ENCODE peak calls at places on chromosomes 6 and 20, in eight cellular contexts. One of them, this sample, is unnamed.

GRCh38 chr6:44182911-44183390 is 24.3 kb downstream of the CAPN11 start:
- DNase-seq in ovary: no peak
- DNase-seq in breast epithelium: no peak
- DNase-seq in gastrocnemius medialis: no peak
- DNase-seq in IMR-90: no peak
- DNase-seq in uterus: no peak
- DNase-seq in body of pancreas: no peak
- DNase-seq in stomach: no peak
- DNase-seq in this sample: no peak

GRCh38 chr20:32278199-32278643 is 770 bp downstream of the KIF3B start:
- DNase-seq in ovary: no peak
- DNase-seq in breast epithelium: no peak
- DNase-seq in gastrocnemius medialis: no peak
- DNase-seq in IMR-90: peak; percentile 17
- DNase-seq in uterus: no peak
- DNase-seq in body of pancreas: no peak
- DNase-seq in stomach: no peak
- DNase-seq in this sample: no peak

GRCh38 chr6:109059591-109060021 is 35.0 kb downstream of the SESN1 start:
- DNase-seq in ovary: no peak
- DNase-seq in breast epithelium: no peak
- DNase-seq in gastrocnemius medialis: no peak
- DNase-seq in IMR-90: peak; percentile 24
- DNase-seq in uterus: no peak
- DNase-seq in body of pancreas: no peak
- DNase-seq in stomach: no peak
- DNase-seq in this sample: no peak

GRCh38 chr20:48006036-48006833 is 221.0 kb upstream of the SULF2 start:
- DNase-seq in ovary: no peak
- DNase-seq in breast epithelium: no peak
- DNase-seq in gastrocnemius medialis: no peak
- DNase-seq in IMR-90: no peak
- DNase-seq in uterus: no peak
- DNase-seq in body of pancreas: no peak
- DNase-seq in stomach: no peak
- DNase-seq in this sample: peak; percentile 70

GRCh38 chr20:26167499-26167898 is 470.8 kb upstream of the ZNF337 start:
- DNase-seq in ovary: no peak
- DNase-seq in breast epithelium: no peak
- DNase-seq in gastrocnemius medialis: no peak
- DNase-seq in IMR-90: peak; percentile 31
- DNase-seq in uterus: no peak
- DNase-seq in body of pancreas: no peak
- DNase-seq in stomach: no peak
- DNase-seq in this sample: no peak

GRCh38 chr6:155867682-155868081 is 412.0 kb upstream of the NOX3 start:
- DNase-seq in ovary: no peak
- DNase-seq in breast epithelium: no peak
- DNase-seq in gastrocnemius medialis: no peak
- DNase-seq in IMR-90: no peak
- DNase-seq in uterus: no peak
- DNase-seq in body of pancreas: no peak
- DNase-seq in stomach: no peak
- DNase-seq in this sample: no peak

GRCh38 chr6:146598785-146599405 is at the start of gene ADGB:
- DNase-seq in ovary: peak; percentile 63
- DNase-seq in breast epithelium: no peak
- DNase-seq in gastrocnemius medialis: no peak
- DNase-seq in IMR-90: peak; percentile 35
- DNase-seq in uterus: no peak
- DNase-seq in body of pancreas: peak; percentile 70
- DNase-seq in stomach: peak; percentile 45
- DNase-seq in this sample: no peak

GRCh38 chr6:111263837-111264236 is 176.5 kb downstream of the SLC16A10 start:
- DNase-seq in ovary: no peak
- DNase-seq in breast epithelium: no peak
- DNase-seq in gastrocnemius medialis: no peak
- DNase-seq in IMR-90: peak; percentile 85
- DNase-seq in uterus: no peak
- DNase-seq in body of pancreas: no peak
- DNase-seq in stomach: no peak
- DNase-seq in this sample: no peak

GRCh38 chr20:34302312-34302722 is 838 bp downstream of the AHCY start:
- DNase-seq in ovary: no peak
- DNase-seq in breast epithelium: no peak
- DNase-seq in gastrocnemius medialis: no peak
- DNase-seq in IMR-90: peak; percentile 47
- DNase-seq in uterus: no peak
- DNase-seq in body of pancreas: no peak
- DNase-seq in stomach: no peak
- DNase-seq in this sample: no peak

DNA sequence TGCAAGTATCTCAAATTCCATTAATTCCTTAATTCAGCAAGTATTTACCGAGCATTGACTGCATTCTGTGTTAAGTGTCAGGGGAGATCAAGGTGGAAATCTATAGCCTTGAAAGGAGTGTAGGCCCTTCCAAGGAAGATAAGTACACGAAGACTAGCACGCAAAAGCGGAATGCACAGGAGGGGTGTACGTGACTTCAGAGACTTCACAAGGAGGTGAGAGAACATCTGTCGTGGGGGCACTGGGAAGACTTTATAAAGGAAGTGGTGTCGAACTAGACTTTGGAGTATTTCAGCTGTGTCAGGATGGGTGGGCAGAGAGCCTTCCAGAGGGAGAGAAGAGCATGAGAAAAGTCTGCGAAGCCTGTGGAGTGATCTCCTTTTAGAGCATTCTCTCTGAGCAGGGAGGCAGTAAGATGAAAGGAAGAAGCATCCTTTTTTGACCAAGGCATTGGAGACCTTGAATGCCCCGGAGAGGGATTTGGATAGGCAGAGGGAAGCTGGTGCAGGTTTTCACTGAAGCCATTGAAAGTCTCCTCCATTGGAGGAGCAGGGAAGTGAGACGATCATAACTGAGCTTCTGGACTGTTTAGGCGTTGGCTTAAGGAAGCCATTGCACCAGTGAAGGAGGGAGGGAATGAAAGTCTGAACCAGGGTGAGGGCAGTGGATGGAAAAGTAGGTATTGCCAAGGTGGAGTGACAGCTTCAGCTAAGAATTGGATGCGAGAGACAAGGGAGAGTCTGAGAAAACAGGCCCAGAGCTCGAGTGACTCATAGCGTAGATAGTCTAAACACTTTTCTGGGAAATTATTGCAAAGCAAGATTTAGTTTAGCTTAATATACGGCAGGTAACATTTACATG is 4.3 kb downstream of the DSP start:
- DNase-seq in ovary: no peak
- DNase-seq in breast epithelium: no peak
- DNase-seq in gastrocnemius medialis: no peak
- DNase-seq in IMR-90: peak; percentile 50
- DNase-seq in uterus: no peak
- DNase-seq in body of pancreas: no peak
- DNase-seq in stomach: no peak
- DNase-seq in this sample: no peak
- H3K4me3 ChIP-seq in ovary: no peak overlapping the region
- H3K4me3 ChIP-seq in breast epithelium: no peak overlapping the region
- H3K4me3 ChIP-seq in gastrocnemius medialis: no peak overlapping the region
- H3K4me3 ChIP-seq in IMR-90: no peak overlapping the region
- H3K4me3 ChIP-seq in uterus: no peak overlapping the region
- H3K4me3 ChIP-seq in body of pancreas: no peak overlapping the region
- H3K4me3 ChIP-seq in stomach: no peak overlapping the region
- H3K4me3 ChIP-seq in this sample: peak overlapping the region; percentile 15

GRCh38 chr20:35708502-35708901 is 9.3 kb downstream of the ROMO1 start:
- DNase-seq in ovary: no peak
- DNase-seq in breast epithelium: no peak
- DNase-seq in gastrocnemius medialis: no peak
- DNase-seq in IMR-90: no peak
- DNase-seq in uterus: no peak
- DNase-seq in body of pancreas: no peak
- DNase-seq in stomach: no peak
- DNase-seq in this sample: no peak

GRCh38 chr20:35711588-35712209 is 12.5 kb downstream of the ROMO1 start:
- DNase-seq in ovary: no peak
- DNase-seq in breast epithelium: no peak
- DNase-seq in gastrocnemius medialis: no peak
- DNase-seq in IMR-90: no peak
- DNase-seq in uterus: no peak
- DNase-seq in body of pancreas: no peak
- DNase-seq in stomach: no peak
- DNase-seq in this sample: no peak

GRCh38 chr20:35710039-35710438 is 10.8 kb downstream of the ROMO1 start:
- DNase-seq in ovary: no peak
- DNase-seq in breast epithelium: no peak
- DNase-seq in gastrocnemius medialis: no peak
- DNase-seq in IMR-90: no peak
- DNase-seq in uterus: no peak
- DNase-seq in body of pancreas: no peak
- DNase-seq in stomach: no peak
- DNase-seq in this sample: no peak

GRCh38 chr20:35710884-35711587 is 11.8 kb downstream of the ROMO1 start:
- DNase-seq in ovary: no peak
- DNase-seq in breast epithelium: no peak
- DNase-seq in gastrocnemius medialis: no peak
- DNase-seq in IMR-90: no peak
- DNase-seq in uterus: no peak
- DNase-seq in body of pancreas: no peak
- DNase-seq in stomach: no peak
- DNase-seq in this sample: no peak

DNA sequence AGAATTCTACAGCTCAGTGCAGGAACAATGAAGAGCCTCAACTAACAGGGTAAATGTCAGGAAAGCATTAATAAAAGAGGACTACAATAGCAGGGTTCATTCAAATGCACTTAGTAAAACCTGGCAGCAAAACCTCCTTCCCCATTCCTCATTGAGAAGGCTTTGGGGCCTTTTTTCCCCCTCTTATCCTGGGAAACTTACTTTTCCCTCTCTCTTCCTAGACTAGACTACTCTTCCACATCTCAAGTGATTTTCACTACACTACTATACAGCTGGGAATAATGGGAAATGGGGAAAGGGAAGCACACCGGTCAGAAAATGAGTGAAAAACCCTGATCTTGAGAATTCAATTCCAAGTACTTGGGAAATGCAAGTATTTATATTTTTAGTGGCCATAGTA is 10.1 kb downstream of the ROMO1 start:
- DNase-seq in ovary: no peak
- DNase-seq in breast epithelium: no peak
- DNase-seq in gastrocnemius medialis: no peak
- DNase-seq in IMR-90: no peak
- DNase-seq in uterus: no peak
- DNase-seq in body of pancreas: no peak
- DNase-seq in stomach: no peak
- DNase-seq in this sample: no peak
- TF ChIP-seq POLR2A in ovary: no peak
- TF ChIP-seq POLR2A in breast epithelium: no peak
- TF ChIP-seq POLR2A in gastrocnemius medialis: no peak
- TF ChIP-seq POLR2A in IMR-90: no peak
- TF ChIP-seq POLR2A in uterus: no peak
- TF ChIP-seq POLR2A in body of pancreas: no peak
- TF ChIP-seq POLR2A in stomach: no peak
- TF ChIP-seq POLR2A in this sample: no peak

DNA sequence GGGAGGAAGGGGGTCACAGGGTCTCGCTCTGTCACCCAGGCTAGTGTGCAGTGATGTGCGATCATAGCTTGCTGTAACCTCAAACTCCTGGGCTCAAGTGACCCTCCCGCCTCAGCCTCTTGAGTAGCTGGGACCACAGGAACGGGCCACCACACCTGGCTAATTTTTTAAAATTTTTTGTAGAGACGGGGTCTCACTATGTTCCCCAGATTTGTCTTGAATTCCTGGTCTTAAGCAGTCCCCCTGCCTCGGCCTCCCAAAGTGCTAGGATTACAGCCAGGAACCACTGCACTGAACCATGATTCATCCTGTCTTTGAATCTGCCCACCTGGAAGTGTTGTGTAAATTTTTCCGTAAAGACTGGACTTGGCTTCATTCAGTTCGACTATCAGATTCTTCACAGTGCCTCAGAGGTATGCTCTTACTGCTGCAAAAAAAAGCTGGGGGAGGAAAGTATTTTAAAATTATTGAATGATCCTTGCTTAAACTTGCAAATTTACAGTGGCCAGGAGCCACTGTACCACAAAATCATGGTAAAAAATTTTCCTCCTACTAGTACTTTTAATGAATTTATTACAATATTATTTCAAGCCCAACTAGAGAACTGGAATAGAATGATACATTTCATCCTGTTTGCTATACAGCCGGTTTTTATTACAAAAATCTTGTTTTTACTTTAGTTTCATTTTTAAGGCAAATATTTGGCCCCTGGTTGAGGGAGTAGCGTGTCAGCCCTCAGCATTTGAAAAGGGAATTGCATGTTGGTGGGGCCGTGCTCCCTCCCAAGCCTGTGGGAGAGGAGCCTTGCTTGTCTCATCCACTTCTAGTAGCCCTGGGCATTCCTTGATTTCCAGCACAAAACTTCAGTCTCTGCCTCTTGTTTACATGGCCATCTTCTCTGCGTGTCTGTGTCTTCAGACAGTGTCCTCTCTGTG is 202.5 kb upstream of the SGK1 start:
- DNase-seq in ovary: no peak
- DNase-seq in breast epithelium: no peak
- DNase-seq in gastrocnemius medialis: no peak
- DNase-seq in IMR-90: peak; percentile 67
- DNase-seq in uterus: no peak
- DNase-seq in body of pancreas: no peak
- DNase-seq in stomach: no peak
- DNase-seq in this sample: no peak
- H3K4me3 ChIP-seq in ovary: no peak overlapping the region
- H3K4me3 ChIP-seq in breast epithelium: no peak overlapping the region
- H3K4me3 ChIP-seq in gastrocnemius medialis: no peak overlapping the region
- H3K4me3 ChIP-seq in IMR-90: no peak overlapping the region
- H3K4me3 ChIP-seq in uterus: no peak overlapping the region
- H3K4me3 ChIP-seq in body of pancreas: no peak overlapping the region
- H3K4me3 ChIP-seq in stomach: no peak overlapping the region
- H3K4me3 ChIP-seq in this sample: no peak overlapping the region

DNA sequence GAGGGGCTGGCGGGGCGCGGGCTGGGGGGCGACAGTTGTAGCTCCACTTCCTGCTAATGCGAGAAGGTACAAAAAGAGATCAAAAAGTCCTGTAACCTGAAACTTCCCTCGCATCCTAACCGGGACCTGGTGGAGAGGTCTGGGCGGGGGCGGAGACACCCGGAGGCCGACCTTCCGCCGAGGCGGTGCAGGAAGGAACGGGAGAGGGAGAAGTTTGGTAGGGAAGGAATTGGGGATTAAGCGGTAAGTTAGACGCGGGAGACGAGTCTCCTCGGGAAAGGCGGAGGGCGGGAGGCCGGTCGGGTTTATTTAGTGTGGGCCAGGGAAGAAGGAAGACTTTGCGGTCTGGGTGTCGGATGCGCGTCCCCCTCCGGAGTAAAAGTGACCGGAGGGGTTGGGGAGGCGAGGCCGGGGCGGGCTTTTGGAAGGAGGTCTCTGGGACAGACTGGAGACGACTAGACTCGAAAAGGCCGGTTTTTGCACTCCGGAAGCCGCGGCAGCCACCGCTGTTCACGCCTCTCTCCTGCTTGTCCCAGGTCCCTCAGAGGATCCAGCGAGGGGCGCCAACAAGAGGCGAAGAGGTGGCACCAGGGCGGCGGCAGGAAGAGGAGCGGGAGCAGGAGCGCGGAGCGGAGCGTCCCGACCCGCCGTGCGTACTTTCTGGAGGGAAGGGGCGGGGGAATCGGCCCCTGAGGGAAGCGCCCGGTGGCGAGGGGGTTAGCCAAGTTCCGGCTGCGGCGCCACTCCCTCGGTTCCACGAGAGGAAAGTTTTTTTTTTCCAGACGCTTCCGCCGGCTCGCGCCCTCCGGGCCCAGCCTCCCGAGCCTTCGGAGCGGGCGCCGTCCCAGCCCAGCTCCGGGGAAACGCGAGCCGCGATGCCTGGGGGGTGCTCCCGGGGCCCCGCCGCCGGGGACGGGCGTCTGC is 732 bp downstream of the TPBG start:
- DNase-seq in ovary: peak; percentile 52
- DNase-seq in breast epithelium: peak; percentile 67
- DNase-seq in gastrocnemius medialis: peak; percentile 14
- DNase-seq in IMR-90: peak; percentile 60
- DNase-seq in uterus: peak; percentile 46
- DNase-seq in body of pancreas: peak; percentile 65
- DNase-seq in stomach: peak; percentile 49
- DNase-seq in this sample: peak; percentile 36
- TF ChIP-seq POLR2A in ovary: no peak
- TF ChIP-seq POLR2A in breast epithelium: no peak
- TF ChIP-seq POLR2A in gastrocnemius medialis: no peak
- TF ChIP-seq POLR2A in IMR-90: peak; percentile 1
- TF ChIP-seq POLR2A in uterus: no peak
- TF ChIP-seq POLR2A in body of pancreas: peak; percentile 14
- TF ChIP-seq POLR2A in stomach: no peak
- TF ChIP-seq POLR2A in this sample: no peak

This sample was measured in lower leg skin.